ENCODE peak calls at places on chromosomes 7 and 10, in five cellular contexts. Y is lung, C is esophagus squamous epithelium, Z is ovary, A is GM12878. Q is an unnamed sample. For H3K9me3, the result is how much of the 10 kb centered on the place peaks cover.

GRCh38 chr10:102449321-102450123 is 1.8 kb downstream of the C10orf95 start:
- DNase-seq in Y (peak), C (peak), Z (peak), A (peak), Q (peak)

GRCh38 chr7:23106801-23107713 is 1.5 kb downstream of the KLHL7 start:
- DNase-seq in Y (no peak), C (no peak), Z (no peak), A (no peak), Q (no peak)

GRCh38 chr10:100934084-100934659 is 21.4 kb downstream of the SLF2 start:
- DNase-seq in Y (no peak), C (no peak), Z (no peak), A (no peak), Q (no peak)

GRCh38 chr7:2787251-2787968 is 56.7 kb downstream of the GNA12 start:
- DNase-seq in Y (no peak), C (no peak), Z (no peak), A (no peak), Q (no peak)

GRCh38 chr10:127195571-127196226 is 692 bp downstream of the INSYN2A start:
- DNase-seq in Y (no peak), C (no peak), Z (no peak), A (no peak), Q (no peak)

GRCh38 chr7:117069379-117069778 is 116.1 kb downstream of the ST7 start:
- DNase-seq in Y (no peak), C (no peak), Z (no peak), A (peak), Q (no peak)

GRCh38 chr7:119925890-119926289 is 347.1 kb upstream of the KCND2 start:
- DNase-seq in Y (no peak), C (no peak), Z (no peak), A (no peak), Q (no peak)

GRCh38 chr7:35555934-35556333 is 139.0 kb downstream of the HERPUD2 start:
- DNase-seq in Y (no peak), C (no peak), Z (no peak), A (no peak), Q (no peak)

GRCh38 chr7:135913404-135913803 is 63.8 kb downstream of the MTPN start:
- DNase-seq in Y (no peak), C (no peak), Z (no peak), A (no peak), Q (no peak)

GRCh38 chr7:135917721-135918120 is 59.4 kb downstream of the MTPN start:
- DNase-seq in Y (no peak), C (no peak), Z (no peak), A (no peak), Q (no peak)

GRCh38 chr7:135911091-135911490 is 66.1 kb downstream of the MTPN start:
- DNase-seq in Y (no peak), C (no peak), Z (peak), A (no peak), Q (no peak)

GRCh38 chr7:135918134-135918533 is 59.0 kb downstream of the MTPN start:
- DNase-seq in Y (no peak), C (no peak), Z (no peak), A (no peak), Q (no peak)

DNA sequence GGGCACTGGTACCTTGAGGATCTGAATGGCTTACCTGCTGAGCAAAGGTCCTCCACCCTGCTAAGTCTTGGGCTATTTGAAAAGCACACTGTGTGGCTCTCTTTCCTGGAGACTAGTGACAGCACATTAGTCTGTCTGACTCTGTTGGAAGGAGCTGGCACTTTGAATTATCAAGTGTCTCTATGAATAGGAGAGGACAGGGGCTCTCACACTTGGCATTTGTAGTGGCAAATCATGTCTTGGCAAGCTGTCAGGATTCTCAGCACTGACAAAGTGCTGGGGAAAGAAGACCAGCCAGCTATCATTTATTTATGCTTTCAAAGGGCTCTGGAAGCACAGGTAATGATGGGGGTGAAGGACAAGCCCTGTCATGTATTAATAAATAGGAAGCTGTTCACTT is 62.8 kb downstream of the MTPN start:
- DNase-seq in Y (no peak), C (no peak), Z (no peak), A (no peak), Q (no peak)
- H3K27ac ChIP-seq in Y (peak), C (no peak), Z (no peak), A (no peak), Q (no peak)

DNA sequence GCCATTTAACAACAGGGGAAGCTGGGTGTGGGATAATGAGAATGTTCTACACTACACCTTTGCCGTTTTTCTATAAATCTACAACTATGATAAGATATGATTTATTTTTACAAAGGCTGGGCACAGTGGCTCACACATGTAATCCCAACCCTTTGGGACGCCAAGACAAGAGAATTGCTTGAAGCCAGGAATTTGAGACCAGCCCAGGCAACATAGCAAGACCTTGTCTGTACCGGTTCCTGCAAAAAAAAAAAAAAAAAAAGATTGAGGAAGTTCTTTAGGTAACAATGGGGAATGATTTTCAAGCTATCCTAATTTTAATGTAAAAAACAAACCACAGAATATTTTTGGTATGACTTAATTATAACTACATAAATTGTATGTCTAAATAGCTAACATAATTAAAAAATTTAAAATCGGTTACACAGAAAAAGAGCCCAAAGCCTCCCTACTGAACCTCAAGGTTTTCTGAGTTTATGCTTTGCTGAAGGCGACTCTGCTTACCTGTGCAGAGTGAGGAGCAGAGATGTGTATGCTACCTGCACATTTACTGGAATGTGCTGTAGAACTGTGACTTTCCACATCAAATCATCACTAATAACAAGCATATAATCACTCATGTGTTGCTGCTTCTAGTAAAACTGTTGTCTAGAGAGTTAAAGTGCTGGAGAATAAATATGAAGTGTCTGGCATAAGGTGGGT is 163.4 kb downstream of the ATE1 start:
- DNase-seq in Y (no peak), C (no peak), Z (no peak), A (no peak), Q (no peak)
- TF ChIP-seq CTCF in Y (no peak), C (no peak), Z (no peak), A (no peak), Q (no peak)

GRCh38 chr7:156702399-156702798 is 61.8 kb downstream of the RNF32 start:
- DNase-seq in Y (no peak), C (no peak), Z (no peak), A (no peak), Q (no peak)

GRCh38 chr7:156703773-156704482 is 63.4 kb downstream of the RNF32 start:
- DNase-seq in Y (no peak), C (no peak), Z (no peak), A (peak), Q (no peak)

DNA sequence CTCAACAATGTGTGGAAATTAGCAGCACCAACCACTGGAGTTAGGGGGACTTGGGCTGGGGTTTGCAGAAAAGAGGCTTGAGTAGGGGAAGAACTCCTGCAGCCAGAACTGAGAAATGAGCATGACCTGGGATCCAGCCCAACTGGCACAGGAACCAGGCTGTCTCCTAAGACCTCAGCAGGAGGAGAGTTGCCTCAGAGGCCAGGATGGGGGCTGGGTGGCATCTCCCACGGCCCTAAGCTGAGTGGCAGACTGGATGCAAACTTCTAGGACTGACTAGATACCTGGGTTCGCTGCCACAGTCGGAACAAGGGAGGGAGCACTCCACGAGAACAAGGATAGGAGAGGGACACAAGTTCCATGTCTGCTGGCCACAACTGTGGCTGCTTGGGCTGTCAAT is 62.6 kb downstream of the RNF32 start:
- DNase-seq in Y (no peak), C (no peak), Z (no peak), A (no peak), Q (no peak)
- H3K9me3 ChIP-seq in Y (under half), C (under half), Z (under half), A (under half), Q (under half)

GRCh38 chr10:61752111-61753011 is 89.6 kb downstream of the CABCOCO1 start:
- DNase-seq in Y (no peak), C (no peak), Z (no peak), A (no peak), Q (no peak)

GRCh38 chr10:61749271-61749670 is 86.5 kb downstream of the CABCOCO1 start:
- DNase-seq in Y (no peak), C (no peak), Z (no peak), A (no peak), Q (no peak)

GRCh38 chr10:61751599-61751998 is 88.9 kb downstream of the CABCOCO1 start:
- DNase-seq in Y (no peak), C (no peak), Z (no peak), A (no peak), Q (no peak)

GRCh38 chr10:61753453-61753852 is 90.7 kb downstream of the CABCOCO1 start:
- DNase-seq in Y (no peak), C (no peak), Z (no peak), A (no peak), Q (no peak)

GRCh38 chr10:61750943-61751471 is 88.3 kb downstream of the CABCOCO1 start:
- DNase-seq in Y (peak), C (no peak), Z (peak), A (peak), Q (peak)
- H3K27ac ChIP-seq in Y (no peak), C (peak), Z (no peak), A (no peak), Q (no peak)

GRCh38 chr7:112869111-112869774 is 79.0 kb upstream of the TMEM168 start:
- DNase-seq in Y (peak), C (no peak), Z (no peak), A (peak), Q (peak)
- TF ChIP-seq CTCF in Y (peak), C (peak), Z (no peak), A (peak), Q (peak)

DNA sequence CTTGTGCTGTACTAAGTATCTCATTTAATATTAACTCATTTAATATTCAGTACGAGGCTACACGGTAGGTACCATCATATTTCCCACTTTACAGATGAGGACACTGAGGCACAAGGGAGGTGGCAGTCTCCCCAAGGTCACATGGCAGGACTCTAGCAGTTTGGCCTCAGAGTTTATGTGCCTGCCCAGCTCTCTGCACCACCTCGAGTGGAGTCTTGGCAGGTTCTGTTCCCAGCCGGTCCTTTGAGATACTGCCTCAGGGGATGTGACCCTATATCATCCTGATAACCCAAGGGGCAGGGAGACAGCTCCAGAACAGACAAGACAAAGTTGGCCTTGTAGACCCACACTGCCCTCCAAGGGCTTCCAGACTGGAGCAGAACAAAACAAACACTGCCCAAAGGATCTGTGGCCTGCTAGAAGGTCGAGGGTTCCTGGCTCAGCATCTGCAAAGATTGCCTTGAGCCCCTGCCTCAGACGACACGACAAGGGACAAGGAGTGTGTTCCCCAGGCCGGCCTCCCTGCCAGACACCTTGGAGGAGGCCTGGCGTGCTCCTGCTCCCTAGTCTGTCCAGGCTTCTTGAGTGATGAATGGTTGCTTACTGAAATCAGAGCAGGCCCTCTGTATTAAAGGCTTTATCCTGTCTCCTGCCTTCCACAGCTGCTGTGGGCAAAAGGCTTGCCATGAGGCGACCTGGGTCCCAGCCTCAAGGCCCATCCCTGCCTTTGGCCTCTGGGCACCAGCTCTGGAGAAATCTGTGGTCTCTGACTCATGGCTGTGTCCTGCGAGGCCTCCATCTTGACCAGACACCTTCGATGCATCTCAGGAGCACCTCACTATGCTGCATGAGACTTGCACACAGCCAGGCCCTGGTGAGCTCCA is 3.9 kb upstream of the PWWP2B start:
- DNase-seq in Y (no peak), C (no peak), Z (peak), A (no peak), Q (no peak)
- H3K9me3 ChIP-seq in Y (under half), C (under half), Z (under half), A (under half), Q (under half)

DNA sequence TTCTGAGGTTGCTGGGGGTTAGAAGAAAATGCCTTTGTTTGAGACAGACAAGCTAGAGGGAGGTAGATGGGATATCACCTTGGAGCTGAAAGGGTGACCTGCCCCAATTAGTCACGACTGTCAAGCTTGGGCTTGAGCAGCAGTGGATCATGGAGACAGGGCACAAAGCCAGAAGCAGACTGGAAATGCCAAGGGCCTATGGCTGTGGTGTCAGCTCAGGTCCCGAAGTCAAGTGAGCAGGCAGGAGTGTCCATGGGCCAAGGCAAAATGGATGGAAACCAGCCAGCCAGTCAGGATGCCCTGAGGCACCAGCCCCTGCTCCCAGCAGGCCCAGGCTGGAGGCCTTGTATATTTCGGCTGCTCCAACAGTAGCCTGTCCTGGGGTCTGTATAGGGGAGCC is 96.9 kb upstream of the ARHGAP21 start:
- DNase-seq in Y (no peak), C (no peak), Z (no peak), A (no peak), Q (no peak)
- H3K27ac ChIP-seq in Y (no peak), C (no peak), Z (no peak), A (no peak), Q (no peak)

GRCh38 chr7:47089068-47089417 is 492.9 kb downstream of the TNS3 start:
- DNase-seq in Y (no peak), C (no peak), Z (no peak), A (no peak), Q (no peak)
- TF ChIP-seq CTCF in Y (no peak), C (no peak), Z (no peak), A (no peak), Q (no peak)